ENCODE peak calls at places on chromosomes 5 and 9, in seven cellular contexts. One of them, this sample, is unnamed.

GRCh38 chr5:135667662-135668061 is 88.9 kb upstream of the CXCL14 start:
- DNase-seq in lung: no peak
- DNase-seq in spleen: no peak
- DNase-seq in Panc1: no peak
- DNase-seq in dorsolateral prefrontal cortex: no peak
- DNase-seq in HepG2: peak; percentile 10
- DNase-seq in BJ: no peak
- DNase-seq in this sample: no peak

GRCh38 chr5:125189451-125190051 is 443.1 kb upstream of the ZNF608 start:
- DNase-seq in lung: no peak
- DNase-seq in Panc1: no peak
- DNase-seq in BJ: no peak
- DNase-seq in spleen: no peak
- DNase-seq in HepG2: no peak
- DNase-seq in dorsolateral prefrontal cortex: no peak
- DNase-seq in this sample: no peak

GRCh38 chr5:150341331-150341730 is 16.2 kb upstream of the TCOF1 start:
- DNase-seq in lung: no peak
- DNase-seq in spleen: no peak
- DNase-seq in BJ: no peak
- DNase-seq in Panc1: no peak
- DNase-seq in HepG2: no peak
- DNase-seq in dorsolateral prefrontal cortex: no peak
- DNase-seq in this sample: no peak

GRCh38 chr9:13268469-13268868 is 11.0 kb downstream of the MPDZ start:
- DNase-seq in HepG2: no peak
- DNase-seq in dorsolateral prefrontal cortex: no peak
- DNase-seq in Panc1: no peak
- DNase-seq in lung: no peak
- DNase-seq in BJ: no peak
- DNase-seq in spleen: no peak
- DNase-seq in this sample: no peak

GRCh38 chr5:57784106-57784505 is 301.5 kb upstream of the ACTBL2 start:
- DNase-seq in HepG2: no peak
- DNase-seq in dorsolateral prefrontal cortex: no peak
- DNase-seq in BJ: no peak
- DNase-seq in Panc1: no peak
- DNase-seq in lung: no peak
- DNase-seq in spleen: no peak
- DNase-seq in this sample: no peak

GRCh38 chr5:178232124-178232919 is at the start of gene PHYKPL:
- DNase-seq in Panc1: no peak
- DNase-seq in BJ: no peak
- DNase-seq in lung: peak; percentile 70
- DNase-seq in spleen: peak; percentile 95
- DNase-seq in HepG2: peak; percentile 36
- DNase-seq in dorsolateral prefrontal cortex: peak; percentile 66
- DNase-seq in this sample: no peak

GRCh38 chr5:41891066-41891707 is 13.0 kb upstream of the RIMOC1 start:
- DNase-seq in lung: no peak
- DNase-seq in spleen: no peak
- DNase-seq in Panc1: no peak
- DNase-seq in HepG2: no peak
- DNase-seq in dorsolateral prefrontal cortex: no peak
- DNase-seq in BJ: no peak
- DNase-seq in this sample: no peak

GRCh38 chr5:150272531-150272930 is 17.0 kb downstream of the CAMK2A start:
- DNase-seq in spleen: no peak
- DNase-seq in lung: no peak
- DNase-seq in HepG2: peak; percentile 55
- DNase-seq in BJ: no peak
- DNase-seq in Panc1: peak; percentile 24
- DNase-seq in dorsolateral prefrontal cortex: no peak
- DNase-seq in this sample: no peak

GRCh38 chr9:89797255-89797654 is 192.4 kb downstream of the GADD45G start:
- DNase-seq in Panc1: no peak
- DNase-seq in spleen: no peak
- DNase-seq in lung: no peak
- DNase-seq in HepG2: no peak
- DNase-seq in dorsolateral prefrontal cortex: no peak
- DNase-seq in BJ: no peak
- DNase-seq in this sample: no peak

GRCh38 chr5:112192072-112192471 is 227.0 kb downstream of the EPB41L4A start:
- DNase-seq in Panc1: no peak
- DNase-seq in dorsolateral prefrontal cortex: no peak
- DNase-seq in BJ: no peak
- DNase-seq in spleen: no peak
- DNase-seq in lung: no peak
- DNase-seq in HepG2: no peak
- DNase-seq in this sample: no peak

GRCh38 chr5:172004824-172005237 is 1.6 kb downstream of the FBXW11 start:
- DNase-seq in HepG2: no peak
- DNase-seq in BJ: no peak
- DNase-seq in Panc1: no peak
- DNase-seq in lung: no peak
- DNase-seq in spleen: no peak
- DNase-seq in dorsolateral prefrontal cortex: no peak
- DNase-seq in this sample: no peak

GRCh38 chr5:2131826-2132496 is 249.2 kb upstream of the IRX4 start:
- DNase-seq in lung: no peak
- DNase-seq in spleen: peak; percentile 46
- DNase-seq in BJ: no peak
- DNase-seq in dorsolateral prefrontal cortex: no peak
- DNase-seq in HepG2: no peak
- DNase-seq in Panc1: no peak
- DNase-seq in this sample: no peak

GRCh38 chr5:17443333-17444125 is 54.5 kb upstream of the TAF11L2 start:
- DNase-seq in dorsolateral prefrontal cortex: no peak
- DNase-seq in Panc1: no peak
- DNase-seq in lung: peak; percentile 53
- DNase-seq in HepG2: no peak
- DNase-seq in BJ: no peak
- DNase-seq in spleen: peak; percentile 90
- DNase-seq in this sample: no peak

GRCh38 chr9:95349109-95350038 is 31.9 kb upstream of the FANCC start:
- DNase-seq in dorsolateral prefrontal cortex: no peak
- DNase-seq in Panc1: no peak
- DNase-seq in spleen: no peak
- DNase-seq in lung: no peak
- DNase-seq in BJ: no peak
- DNase-seq in HepG2: no peak
- DNase-seq in this sample: no peak

GRCh38 chr5:36692791-36693763 is 86.7 kb downstream of the SLC1A3 start:
- DNase-seq in BJ: no peak
- DNase-seq in dorsolateral prefrontal cortex: peak; percentile 79
- DNase-seq in lung: peak; percentile 68
- DNase-seq in HepG2: peak; percentile 36
- DNase-seq in Panc1: no peak
- DNase-seq in spleen: peak; percentile 92
- DNase-seq in this sample: no peak

GRCh38 chr5:93580387-93581100 is 475 bp downstream of the NR2F1-AS1 start:
- DNase-seq in dorsolateral prefrontal cortex: no peak
- DNase-seq in HepG2: no peak
- DNase-seq in Panc1: no peak
- DNase-seq in spleen: no peak
- DNase-seq in BJ: no peak
- DNase-seq in lung: no peak
- DNase-seq in this sample: no peak

GRCh38 chr9:7045361-7045760 is 287.6 kb downstream of the KDM4C start:
- DNase-seq in BJ: no peak
- DNase-seq in Panc1: no peak
- DNase-seq in spleen: no peak
- DNase-seq in dorsolateral prefrontal cortex: no peak
- DNase-seq in lung: no peak
- DNase-seq in HepG2: no peak
- DNase-seq in this sample: no peak

GRCh38 chr5:9545301-9545958 is 445 bp downstream of the SEMA5A start:
- DNase-seq in Panc1: no peak
- DNase-seq in dorsolateral prefrontal cortex: peak; percentile 12
- DNase-seq in BJ: no peak
- DNase-seq in lung: no peak
- DNase-seq in spleen: peak; percentile 74
- DNase-seq in HepG2: no peak
- DNase-seq in this sample: no peak

GRCh38 chr9:114396558-114397218 is 8.9 kb upstream of the AKNA start:
- DNase-seq in lung: peak; percentile 57
- DNase-seq in BJ: peak; percentile 76
- DNase-seq in HepG2: peak; percentile 38
- DNase-seq in dorsolateral prefrontal cortex: no peak
- DNase-seq in Panc1: no peak
- DNase-seq in spleen: no peak
- DNase-seq in this sample: no peak

GRCh38 chr5:94181940-94182339 is 436.5 kb downstream of the KIAA0825 start:
- DNase-seq in dorsolateral prefrontal cortex: no peak
- DNase-seq in Panc1: peak; percentile 4
- DNase-seq in spleen: no peak
- DNase-seq in HepG2: peak; percentile 13
- DNase-seq in lung: no peak
- DNase-seq in BJ: no peak
- DNase-seq in this sample: no peak

GRCh38 chr5:176882566-176882900 is 16.6 kb downstream of the HK3 start:
- DNase-seq in lung: no peak
- DNase-seq in spleen: no peak
- DNase-seq in Panc1: no peak
- DNase-seq in dorsolateral prefrontal cortex: no peak
- DNase-seq in HepG2: no peak
- DNase-seq in BJ: no peak
- DNase-seq in this sample: no peak

GRCh38 chr5:41193462-41194166 is 19.7 kb downstream of the C6 start:
- DNase-seq in BJ: no peak
- DNase-seq in lung: peak; percentile 94
- DNase-seq in HepG2: peak; percentile 58
- DNase-seq in spleen: peak; percentile 77
- DNase-seq in dorsolateral prefrontal cortex: peak; percentile 15
- DNase-seq in Panc1: no peak
- DNase-seq in this sample: peak; percentile 20

GRCh38 chr9:120711354-120711753 is 2.9 kb downstream of the MEGF9 start:
- DNase-seq in dorsolateral prefrontal cortex: no peak
- DNase-seq in spleen: no peak
- DNase-seq in HepG2: no peak
- DNase-seq in BJ: no peak
- DNase-seq in lung: no peak
- DNase-seq in Panc1: no peak
- DNase-seq in this sample: no peak

DNA sequence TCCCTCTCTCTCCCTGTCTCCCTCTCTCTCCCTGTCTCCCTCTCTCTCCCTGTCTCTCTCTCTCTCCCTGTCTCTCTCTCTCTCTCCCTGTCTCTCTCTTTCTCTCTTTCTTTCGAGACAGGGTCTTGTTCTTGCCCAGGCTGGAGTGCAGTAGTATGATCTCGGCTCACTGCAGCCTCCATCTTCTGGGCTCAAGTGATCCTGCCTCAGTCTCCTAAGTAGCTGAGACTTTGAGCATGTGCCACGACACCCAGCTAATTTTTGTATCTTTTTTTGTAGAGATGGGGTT is 14.3 kb downstream of the TRIO start:
- DNase-seq in lung: no peak
- DNase-seq in Panc1: no peak
- DNase-seq in BJ: no peak
- DNase-seq in dorsolateral prefrontal cortex: no peak
- DNase-seq in spleen: no peak
- DNase-seq in HepG2: no peak
- DNase-seq in this sample: no peak
- H3K4me3 ChIP-seq in lung: no peak overlapping the region
- H3K4me3 ChIP-seq in Panc1: peak overlapping the region; percentile 47
- H3K4me3 ChIP-seq in BJ: peak overlapping the region; percentile 16
- H3K4me3 ChIP-seq in dorsolateral prefrontal cortex: no peak overlapping the region
- H3K4me3 ChIP-seq in spleen: no peak overlapping the region
- H3K4me3 ChIP-seq in HepG2: no peak overlapping the region
- H3K4me3 ChIP-seq in this sample: peak overlapping the region; percentile 30

GRCh38 chr5:95781101-95781583 is 41.4 kb downstream of the GLRX start:
- DNase-seq in spleen: peak; percentile 92
- DNase-seq in Panc1: peak; percentile 73
- DNase-seq in lung: peak; percentile 80
- DNase-seq in BJ: peak; percentile 35
- DNase-seq in HepG2: peak; percentile 73
- DNase-seq in dorsolateral prefrontal cortex: peak; percentile 74
- DNase-seq in this sample: no peak
- TF ChIP-seq CTCF in spleen: peak; percentile 92
- TF ChIP-seq CTCF in Panc1: peak; percentile 94
- TF ChIP-seq CTCF in lung: peak; percentile 86
- TF ChIP-seq CTCF in BJ: peak; percentile 84
- TF ChIP-seq CTCF in HepG2: peak; percentile 89
- TF ChIP-seq CTCF in dorsolateral prefrontal cortex: peak; percentile 92
- TF ChIP-seq CTCF in this sample: peak; percentile 99

DNA sequence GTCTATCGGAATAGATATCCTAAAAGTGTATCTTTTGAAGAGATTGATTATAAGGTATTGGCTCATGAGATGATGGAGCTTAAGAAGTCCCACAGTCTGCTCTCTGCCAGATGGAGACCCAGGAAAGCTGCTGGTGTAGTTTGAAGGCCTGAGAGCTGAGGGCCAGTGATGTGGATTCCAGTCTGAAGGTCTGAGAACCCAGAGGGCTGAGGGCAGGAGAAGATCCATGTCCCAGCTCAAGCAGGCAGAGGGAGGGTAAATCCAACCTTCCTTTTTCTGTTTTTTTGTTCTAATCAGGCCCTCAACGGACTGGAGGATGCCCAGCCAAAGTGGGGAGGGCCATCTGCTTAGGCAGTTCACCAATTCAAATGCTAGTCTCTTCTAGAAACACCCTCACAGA is 11.0 kb upstream of the ABL1 start:
- DNase-seq in Panc1: no peak
- DNase-seq in lung: no peak
- DNase-seq in BJ: no peak
- DNase-seq in HepG2: no peak
- DNase-seq in dorsolateral prefrontal cortex: no peak
- DNase-seq in spleen: no peak
- DNase-seq in this sample: no peak
- H3K4me3 ChIP-seq in Panc1: no peak overlapping the region
- H3K4me3 ChIP-seq in lung: no peak overlapping the region
- H3K4me3 ChIP-seq in BJ: no peak overlapping the region
- H3K4me3 ChIP-seq in HepG2: no peak overlapping the region
- H3K4me3 ChIP-seq in dorsolateral prefrontal cortex: no peak overlapping the region
- H3K4me3 ChIP-seq in spleen: no peak overlapping the region
- H3K4me3 ChIP-seq in this sample: no peak overlapping the region

GRCh38 chr5:88049156-88049555 is 219.5 kb downstream of the TMEM161B start:
- DNase-seq in HepG2: no peak
- DNase-seq in dorsolateral prefrontal cortex: no peak
- DNase-seq in spleen: no peak
- DNase-seq in lung: no peak
- DNase-seq in Panc1: no peak
- DNase-seq in BJ: no peak
- DNase-seq in this sample: no peak
- TF ChIP-seq CTCF in HepG2: no peak
- TF ChIP-seq CTCF in dorsolateral prefrontal cortex: no peak
- TF ChIP-seq CTCF in spleen: no peak
- TF ChIP-seq CTCF in lung: no peak
- TF ChIP-seq CTCF in Panc1: no peak
- TF ChIP-seq CTCF in BJ: no peak
- TF ChIP-seq CTCF in this sample: no peak